ENCODE peak calls at places on chromosome 17, in six cellular contexts. I, Z, M, K, J and D are unnamed samples.

GRCh38 chr17:77959216-77959925 is 868 bp downstream of the TNRC6C start:
- DNase-seq in I (no peak), Z (peak), M (peak), K (peak), J (no peak), D (peak)

GRCh38 chr17:2563543-2563942 is 29.9 kb upstream of the PAFAH1B1 start:
- DNase-seq in I (no peak), Z (no peak), M (no peak), K (no peak), J (no peak), D (no peak)

GRCh38 chr17:75396025-75396424 is 9.5 kb downstream of the GRB2 start:
- DNase-seq in I (no peak), Z (no peak), M (no peak), K (no peak), J (no peak), D (no peak)

GRCh38 chr17:50931003-50931878 is 65.1 kb upstream of the TOB1 start:
- DNase-seq in I (no peak), Z (peak), M (peak), K (peak), J (no peak), D (peak)

GRCh38 chr17:75645501-75645888 is 12.3 kb downstream of the SMIM5 start:
- DNase-seq in I (peak), Z (no peak), M (no peak), K (no peak), J (no peak), D (no peak)

GRCh38 chr17:10613775-10614513 is 43.2 kb downstream of the MYH3 start:
- DNase-seq in I (no peak), Z (no peak), M (peak), K (peak), J (no peak), D (no peak)

GRCh38 chr17:49748791-49749190 is 15.1 kb downstream of the FAM117A start:
- DNase-seq in I (no peak), Z (peak), M (no peak), K (no peak), J (no peak), D (peak)

GRCh38 chr17:81385320-81386111 is 9.7 kb upstream of the BAHCC1 start:
- DNase-seq in I (no peak), Z (no peak), M (peak), K (no peak), J (no peak), D (no peak)

GRCh38 chr17:1137465-1137894 is 42.3 kb downstream of the ABR start:
- DNase-seq in I (no peak), Z (peak), M (no peak), K (no peak), J (no peak), D (no peak)

GRCh38 chr17:55440391-55440790 is 18.8 kb upstream of the MMD start:
- DNase-seq in I (no peak), Z (no peak), M (no peak), K (no peak), J (no peak), D (no peak)
- TF ChIP-seq CTCF in I (no peak), Z (no peak), M (no peak), K (no peak), J (no peak), D (no peak)

GRCh38 chr17:11935734-11936406 is 61.4 kb downstream of the ZNF18 start:
- DNase-seq in I (no peak), Z (peak), M (peak), K (peak), J (no peak), D (no peak)
- TF ChIP-seq CTCF in I (no peak), Z (peak), M (peak), K (peak), J (peak), D (peak)

GRCh38 chr17:4643676-4644075 is 2.2 kb upstream of the ALOX15 start:
- DNase-seq in I (no peak), Z (no peak), M (no peak), K (no peak), J (no peak), D (no peak)
- TF ChIP-seq CTCF in I (no peak), Z (no peak), M (no peak), K (no peak), J (no peak), D (no peak)

DNA sequence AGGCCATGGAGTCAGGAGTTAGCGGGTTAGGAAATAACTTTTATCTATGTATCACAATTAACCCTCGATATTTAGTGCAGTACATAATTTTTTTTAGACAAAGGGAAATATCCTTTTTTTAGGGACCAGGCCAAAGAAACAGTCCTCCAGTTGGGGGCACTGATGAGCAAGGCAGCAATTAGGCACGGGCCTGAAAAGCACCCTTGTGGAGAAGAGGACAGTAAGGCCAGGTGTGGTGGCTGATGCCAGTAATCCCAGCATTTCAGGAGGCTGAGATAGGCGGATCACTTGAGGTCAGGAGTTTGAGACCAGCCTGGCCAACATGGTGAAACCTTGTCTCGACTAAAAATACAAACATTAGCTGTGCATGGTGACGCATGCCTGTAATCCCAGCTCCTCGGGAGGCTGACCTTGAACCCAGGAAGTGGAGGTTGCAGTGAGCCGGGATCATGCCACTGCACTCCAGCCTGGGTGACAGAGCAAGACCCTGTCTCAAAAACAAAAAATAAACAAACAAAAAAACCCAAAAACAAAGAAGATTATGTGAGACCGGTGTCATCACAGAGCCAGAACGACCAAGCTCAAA is 158.3 kb upstream of the NOL11 start:
- DNase-seq in I (no peak), Z (peak), M (no peak), K (no peak), J (no peak), D (no peak)
- TF ChIP-seq CTCF in I (no peak), Z (peak), M (peak), K (no peak), J (peak), D (peak)

GRCh38 chr17:42744283-42744805 is 496 bp downstream of the EZH1 start:
- DNase-seq in I (peak), Z (peak), M (peak), K (peak), J (no peak), D (peak)
- TF ChIP-seq CTCF in I (no peak), Z (no peak), M (no peak), K (no peak), J (no peak), D (peak)

GRCh38 chr17:67362173-67362572 is 4.2 kb downstream of the PSMD12 start:
- DNase-seq in I (no peak), Z (peak), M (no peak), K (no peak), J (no peak), D (no peak)
- TF ChIP-seq CTCF in I (no peak), Z (no peak), M (no peak), K (no peak), J (no peak), D (no peak)

DNA sequence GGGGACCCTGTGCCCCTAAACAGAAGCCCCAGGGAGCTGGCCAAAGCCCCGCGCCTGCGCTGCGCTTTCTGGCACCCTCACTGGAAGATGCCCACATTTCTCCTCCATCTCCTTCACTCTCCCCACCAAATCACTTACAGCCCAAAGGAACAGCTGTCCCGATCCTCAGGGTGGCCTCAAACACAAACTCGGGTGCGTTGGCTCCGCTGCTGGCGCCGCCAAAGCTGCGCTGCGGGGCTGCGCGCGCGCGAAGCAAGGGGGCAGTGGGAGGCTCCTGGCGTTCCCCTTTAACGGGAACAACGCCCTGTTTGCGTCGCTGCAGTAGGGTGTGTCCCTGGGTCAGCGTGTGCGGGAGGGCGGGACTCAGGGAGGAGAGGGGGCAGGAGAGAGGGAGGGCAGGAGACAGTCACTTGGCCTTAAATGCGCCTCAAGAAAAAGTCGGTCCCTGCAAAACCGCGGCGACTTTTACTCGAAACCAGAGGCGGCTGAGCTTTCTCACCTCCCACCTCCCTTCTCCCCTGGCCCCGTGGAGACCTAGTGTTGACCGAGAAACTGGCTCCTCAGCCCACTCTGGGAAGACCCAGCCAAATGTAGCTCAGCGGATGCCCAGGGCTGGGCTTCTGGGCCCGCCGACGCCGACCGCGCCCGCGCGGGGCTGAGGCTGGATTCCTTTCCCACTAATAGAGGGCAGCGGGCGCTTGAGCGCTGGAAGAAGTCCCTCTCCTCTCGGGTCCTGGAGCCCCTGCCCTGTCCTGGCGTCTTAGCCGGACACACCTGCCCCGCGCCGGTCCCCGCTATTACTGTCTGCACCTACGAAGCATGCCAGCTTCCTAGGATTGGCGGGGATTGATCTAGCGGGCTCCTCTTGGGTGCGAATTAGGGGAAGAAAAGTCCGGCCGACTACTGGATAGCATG is 2.6 kb downstream of the PMP22 start:
- DNase-seq in I (peak), Z (peak), M (peak), K (peak), J (peak), D (no peak)
- TF ChIP-seq CTCF in I (no peak), Z (no peak), M (peak), K (no peak), J (no peak), D (no peak)